ENCODE peak calls at places on chromosomes 13 and 19, in six cellular contexts. F is ascending aorta, G is ELR, M is RWPE1, P is foreskin fibroblast, T is hepatic stellate cell. A is an unnamed sample.
A peak's percentile ranks its signal among the peaks of the same experiment; 100 is the strongest.

GRCh38 chr19:29587518-29587986 is 18.5 kb upstream of the POP4 start:
- DNase-seq in F (no peak), M (no peak), T (no peak), G (peak; percentile 85), P (peak; percentile 53), A (no peak)

GRCh38 chr13:22428188-22428828 is 752.5 kb upstream of the SGCG start:
- DNase-seq in F (no peak), G (no peak), P (no peak), M (no peak), T (no peak), A (no peak)

GRCh38 chr13:36887758-36888521 is 32.1 kb downstream of the SMAD9 start:
- DNase-seq in T (no peak), F (no peak), G (no peak), P (no peak), M (no peak), A (no peak)

GRCh38 chr13:23739597-23739996 is 149.6 kb downstream of the MIPEP start:
- DNase-seq in T (no peak), M (no peak), F (no peak), G (no peak), P (no peak), A (no peak)

GRCh38 chr19:50573741-50574461 is 5.7 kb upstream of the LRRC4B start:
- DNase-seq in P (no peak), G (no peak), M (no peak), T (no peak), F (no peak), A (no peak)

GRCh38 chr19:49017666-49018351 is 918 bp upstream of the LHB start:
- DNase-seq in G (peak; percentile 83), P (peak; percentile 81), F (no peak), T (peak; percentile 88), M (no peak), A (peak; percentile 35)

GRCh38 chr19:16326401-16327130 is 1.9 kb downstream of the KLF2 start:
- DNase-seq in F (no peak), M (no peak), T (no peak), G (no peak), P (no peak), A (no peak)

GRCh38 chr19:33687761-33688656 is 66.3 kb downstream of the CHST8 start:
- DNase-seq in T (no peak), G (no peak), M (no peak), F (no peak), P (no peak), A (no peak)

GRCh38 chr19:39499082-39499642 is 415 bp downstream of the DLL3 start:
- DNase-seq in F (no peak), M (no peak), P (peak; percentile 50), T (no peak), G (no peak), A (no peak)

GRCh38 chr13:22018297-22019210 is 347.7 kb downstream of the FGF9 start:
- DNase-seq in T (no peak), M (no peak), F (no peak), P (no peak), G (no peak), A (no peak)

GRCh38 chr13:77857810-77858209 is 60.8 kb downstream of the EDNRB start:
- DNase-seq in G (no peak), T (no peak), F (no peak), P (no peak), M (no peak), A (no peak)

A was measured in KG1.